ENCODE peak calls at places on chromosome 5, in six cellular contexts. T is MV-4-11, P is lower leg skin, O is H54, Z is psoas muscle, G is islet precursor cell. N is an unnamed sample.

GRCh38 chr5:176531902-176532493 is 5.2 kb downstream of the RNF44 start:
- DNase-seq in T (no peak), P (no peak), O (no peak), Z (no peak), G (no peak), N (no peak)

GRCh38 chr5:72390836-72391235 is 70.7 kb downstream of the PTCD2 start:
- DNase-seq in T (no peak), P (no peak), O (no peak), Z (no peak), G (no peak), N (no peak)

GRCh38 chr5:29811914-29812679 is 1381.4 kb upstream of the CDH6 start:
- DNase-seq in T (no peak), P (no peak), O (no peak), Z (no peak), G (no peak), N (peak)

GRCh38 chr5:169637085-169637855 is at the start of gene DOCK2:
- DNase-seq in T (peak), P (no peak), O (no peak), Z (peak), G (no peak), N (no peak)

GRCh38 chr5:69493235-69493925 is 790 bp downstream of the OCLN start:
- DNase-seq in T (peak), P (no peak), O (no peak), Z (no peak), G (peak), N (peak)

GRCh38 chr5:171596391-171596878 is 177.0 kb downstream of the FGF18 start:
- DNase-seq in T (no peak), P (no peak), O (peak), Z (peak), G (peak), N (no peak)

GRCh38 chr5:71955718-71956117 is 151.6 kb upstream of the MAP1B start:
- DNase-seq in T (no peak), P (no peak), O (no peak), Z (no peak), G (peak), N (no peak)

GRCh38 chr5:34005211-34005610 is 2.6 kb downstream of the AMACR start:
- DNase-seq in T (no peak), P (no peak), O (no peak), Z (no peak), G (no peak), N (no peak)

GRCh38 chr5:166671818-166672217 is 1619.6 kb upstream of the WWC1 start:
- DNase-seq in T (no peak), P (no peak), O (no peak), Z (no peak), G (peak), N (no peak)

GRCh38 chr5:149962040-149962439 is 1.5 kb downstream of the SLC26A2 start:
- DNase-seq in T (peak), P (no peak), O (no peak), Z (no peak), G (no peak), N (peak)

GRCh38 chr5:31531543-31531887 is 378 bp downstream of the DROSHA start:
- DNase-seq in T (peak), P (no peak), O (peak), Z (peak), G (peak), N (peak)

GRCh38 chr5:36651775-36652685 is 45.6 kb downstream of the SLC1A3 start:
- DNase-seq in T (no peak), P (no peak), O (no peak), Z (no peak), G (no peak), N (no peak)

GRCh38 chr5:172786736-172787462 is 15.9 kb upstream of the DUSP1 start:
- DNase-seq in T (no peak), P (no peak), O (no peak), Z (no peak), G (no peak), N (peak)

GRCh38 chr5:140926903-140927573 is 939 bp downstream of the PCDHAC1 start:
- DNase-seq in T (no peak), P (no peak), O (no peak), Z (peak), G (peak), N (peak)

GRCh38 chr5:127002390-127002789 is 28.0 kb downstream of the MARCHF3 start:
- DNase-seq in T (no peak), P (no peak), O (no peak), Z (no peak), G (peak), N (no peak)

GRCh38 chr5:149406203-149406978 is 27.3 kb upstream of the IL17B start:
- DNase-seq in T (no peak), P (no peak), O (no peak), Z (no peak), G (no peak), N (no peak)

GRCh38 chr5:56259002-56259511 is 25.9 kb upstream of the ANKRD55 start:
- DNase-seq in T (peak), P (no peak), O (peak), Z (no peak), G (no peak), N (no peak)

GRCh38 chr5:56190500-56190899 is 42.6 kb downstream of the ANKRD55 start:
- DNase-seq in T (peak), P (peak), O (no peak), Z (peak), G (no peak), N (peak)

GRCh38 chr5:178230879-178231735 is 1.5 kb downstream of the PHYKPL start:
- DNase-seq in T (no peak), P (no peak), O (no peak), Z (peak), G (no peak), N (no peak)

GRCh38 chr5:140671472-140672210 is 1.7 kb downstream of the DND1 start:
- DNase-seq in T (no peak), P (no peak), O (no peak), Z (no peak), G (no peak), N (peak)

GRCh38 chr5:57666582-57666981 is 184.0 kb upstream of the ACTBL2 start:
- DNase-seq in T (no peak), P (no peak), O (no peak), Z (no peak), G (no peak), N (peak)

GRCh38 chr5:64949331-64949730 is 180.6 kb downstream of the CWC27 start:
- DNase-seq in T (no peak), P (no peak), O (no peak), Z (no peak), G (no peak), N (no peak)

GRCh38 chr5:168603776-168604175 is 24.6 kb upstream of the PANK3 start:
- DNase-seq in T (no peak), P (no peak), O (no peak), Z (no peak), G (peak), N (no peak)

GRCh38 chr5:67059747-67060490 is 136.7 kb downstream of the CD180 start:
- DNase-seq in T (no peak), P (no peak), O (no peak), Z (no peak), G (no peak), N (no peak)

GRCh38 chr5:87147441-87147840 is 120.2 kb upstream of the RASA1 start:
- DNase-seq in T (no peak), P (no peak), O (no peak), Z (no peak), G (no peak), N (no peak)

GRCh38 chr5:133265720-133266575 is 214.1 kb downstream of the HSPA4 start:
- DNase-seq in T (peak), P (no peak), O (no peak), Z (no peak), G (no peak), N (no peak)

GRCh38 chr5:100517301-100517974 is 17.7 kb upstream of the FAM174A start:
- DNase-seq in T (no peak), P (peak), O (no peak), Z (no peak), G (no peak), N (peak)

GRCh38 chr5:150574818-150575537 is 65.5 kb upstream of the SYNPO start:
- DNase-seq in T (no peak), P (no peak), O (no peak), Z (no peak), G (peak), N (no peak)

GRCh38 chr5:32779754-32780415 is 68.8 kb downstream of the NPR3 start:
- DNase-seq in T (no peak), P (no peak), O (no peak), Z (no peak), G (no peak), N (no peak)

GRCh38 chr5:142915840-142916424 is 145.8 kb downstream of the ARHGAP26 start:
- DNase-seq in T (peak), P (no peak), O (no peak), Z (no peak), G (peak), N (peak)

GRCh38 chr5:175713930-175714329 is 56.1 kb downstream of the HRH2 start:
- DNase-seq in T (no peak), P (no peak), O (no peak), Z (no peak), G (no peak), N (no peak)

GRCh38 chr5:145776886-145777285 is 58.3 kb downstream of the PRELID2 start:
- DNase-seq in T (no peak), P (no peak), O (no peak), Z (no peak), G (no peak), N (no peak)

N was measured in DMS53.